ENCODE peak calls at places on chromosomes 6 and 20, in five cellular contexts. S is chondrocyte, N is epithelial cell of esophagus, M is heart left ventricle, I is esophagus muscularis mucosa. B is an unnamed sample.

GRCh38 chr20:59829415-59830106 is 103.9 kb downstream of the SYCP2 start:
- DNase-seq in S (no peak), N (peak), M (no peak), I (peak), B (no peak)

GRCh38 chr20:63695419-63696310 is 787 bp upstream of the TNFRSF6B start:
- DNase-seq in S (no peak), N (no peak), M (peak), I (no peak), B (no peak)

GRCh38 chr6:19691465-19692167 is 145.6 kb upstream of the ID4 start:
- DNase-seq in S (no peak), N (no peak), M (no peak), I (no peak), B (no peak)

GRCh38 chr6:3442444-3443220 is 14.2 kb downstream of the SLC22A23 start:
- DNase-seq in S (no peak), N (peak), M (no peak), I (no peak), B (peak)

GRCh38 chr6:56381852-56382251 is 134.5 kb upstream of the COL21A1 start:
- DNase-seq in S (no peak), N (peak), M (no peak), I (no peak), B (peak)

GRCh38 chr6:104540743-104541142 is 319.0 kb downstream of the HACE1 start:
- DNase-seq in S (no peak), N (no peak), M (no peak), I (no peak), B (no peak)

GRCh38 chr20:6705106-6705766 is 62.2 kb upstream of the BMP2 start:
- DNase-seq in S (no peak), N (no peak), M (no peak), I (no peak), B (no peak)

GRCh38 chr6:15562954-15563353 is 99.9 kb downstream of the DTNBP1 start:
- DNase-seq in S (no peak), N (no peak), M (no peak), I (no peak), B (no peak)

GRCh38 chr6:29626948-29627761 is 5.8 kb downstream of the GABBR1 start:
- DNase-seq in S (no peak), N (no peak), M (no peak), I (no peak), B (no peak)

GRCh38 chr6:137102851-137103492 is 58.2 kb upstream of the IL20RA start:
- DNase-seq in S (no peak), N (no peak), M (no peak), I (no peak), B (no peak)

GRCh38 chr6:44735631-44735963 is 348.1 kb downstream of the CDC5L start:
- DNase-seq in S (no peak), N (peak), M (no peak), I (no peak), B (peak)

GRCh38 chr20:32017711-32018251 is 7.5 kb downstream of the CCM2L start:
- DNase-seq in S (no peak), N (peak), M (no peak), I (no peak), B (peak)

GRCh38 chr6:165999279-165999678 is 168.4 kb downstream of the TBXT start:
- DNase-seq in S (no peak), N (no peak), M (no peak), I (peak), B (no peak)

GRCh38 chr6:168451805-168452204 is 10.8 kb downstream of the SMOC2 start:
- DNase-seq in S (no peak), N (no peak), M (no peak), I (no peak), B (no peak)

GRCh38 chr20:20037960-20038359 is 14.3 kb downstream of the CRNKL1 start:
- DNase-seq in S (no peak), N (no peak), M (no peak), I (no peak), B (no peak)

GRCh38 chr6:73691512-73691911 is 4.5 kb upstream of the CD109 start:
- DNase-seq in S (no peak), N (no peak), M (no peak), I (no peak), B (peak)

GRCh38 chr20:40547492-40548129 is 141.4 kb downstream of the MAFB start:
- DNase-seq in S (no peak), N (no peak), M (no peak), I (no peak), B (no peak)

GRCh38 chr6:66638518-66638917 is 931.5 kb upstream of the EYS start:
- DNase-seq in S (no peak), N (no peak), M (no peak), I (no peak), B (no peak)

GRCh38 chr6:24902782-24903181 is 33.0 kb downstream of the RIPOR2 start:
- DNase-seq in S (no peak), N (peak), M (no peak), I (no peak), B (peak)

GRCh38 chr6:166997768-166998255 is 1.4 kb upstream of the CEP43 start:
- DNase-seq in S (no peak), N (peak), M (peak), I (peak), B (peak)

GRCh38 chr6:154249499-154250298 is 106.9 kb downstream of the IPCEF1 start:
- DNase-seq in S (no peak), N (no peak), M (no peak), I (no peak), B (no peak)

GRCh38 chr6:786946-787763 is 94.2 kb upstream of the EXOC2 start:
- DNase-seq in S (no peak), N (no peak), M (no peak), I (no peak), B (no peak)

GRCh38 chr20:4036351-4036750 is 21.0 kb upstream of the RNF24 start:
- DNase-seq in S (no peak), N (no peak), M (no peak), I (no peak), B (no peak)

GRCh38 chr6:163180874-163181541 is 233.5 kb upstream of the QKI start:
- DNase-seq in S (no peak), N (peak), M (peak), I (peak), B (peak)

DNA sequence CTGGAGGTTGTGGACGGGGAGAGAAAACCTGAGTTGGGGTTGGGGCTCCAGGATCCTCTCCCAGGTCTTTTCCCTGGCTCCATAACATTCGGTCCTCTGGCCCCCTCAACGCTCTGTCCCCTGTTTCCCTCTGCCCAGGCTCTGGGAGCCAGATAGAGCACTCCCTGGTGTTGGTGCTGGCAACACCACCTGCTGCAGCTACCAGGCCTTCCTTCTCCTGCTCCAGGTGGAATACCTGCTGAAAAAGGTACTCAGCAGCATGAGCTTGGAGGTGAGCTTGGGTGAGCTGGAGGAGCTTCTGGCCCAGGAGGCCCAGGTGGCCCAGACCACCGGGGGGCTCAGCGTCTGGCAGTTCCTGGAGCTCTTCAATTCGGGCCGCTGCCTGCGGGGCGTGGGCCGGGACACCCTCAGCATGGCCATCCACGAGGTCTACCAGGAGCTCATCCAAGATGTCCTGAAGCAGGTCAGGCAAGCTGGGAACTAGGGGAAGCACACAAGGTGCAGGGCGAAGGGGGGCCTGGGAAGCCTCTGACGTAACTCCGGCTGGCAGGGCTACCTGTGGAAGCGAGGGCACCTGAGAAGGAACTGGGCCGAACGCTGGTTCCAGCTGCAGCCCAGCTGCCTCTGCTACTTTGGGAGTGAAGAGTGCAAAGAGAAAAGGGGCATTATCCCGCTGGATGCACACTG is 14.6 kb downstream of the DEF6 start:
- DNase-seq in S (no peak), N (no peak), M (no peak), I (no peak), B (no peak)
- TF ChIP-seq CTCF in S (no peak), N (no peak), M (no peak), I (no peak), B (no peak)

GRCh38 chr6:81734081-81734480 is 18.4 kb downstream of the TENT5A start:
- DNase-seq in S (no peak), N (peak), M (no peak), I (no peak), B (peak)
- TF ChIP-seq CTCF in S (peak), N (peak), M (no peak), I (no peak), B (peak)

DNA sequence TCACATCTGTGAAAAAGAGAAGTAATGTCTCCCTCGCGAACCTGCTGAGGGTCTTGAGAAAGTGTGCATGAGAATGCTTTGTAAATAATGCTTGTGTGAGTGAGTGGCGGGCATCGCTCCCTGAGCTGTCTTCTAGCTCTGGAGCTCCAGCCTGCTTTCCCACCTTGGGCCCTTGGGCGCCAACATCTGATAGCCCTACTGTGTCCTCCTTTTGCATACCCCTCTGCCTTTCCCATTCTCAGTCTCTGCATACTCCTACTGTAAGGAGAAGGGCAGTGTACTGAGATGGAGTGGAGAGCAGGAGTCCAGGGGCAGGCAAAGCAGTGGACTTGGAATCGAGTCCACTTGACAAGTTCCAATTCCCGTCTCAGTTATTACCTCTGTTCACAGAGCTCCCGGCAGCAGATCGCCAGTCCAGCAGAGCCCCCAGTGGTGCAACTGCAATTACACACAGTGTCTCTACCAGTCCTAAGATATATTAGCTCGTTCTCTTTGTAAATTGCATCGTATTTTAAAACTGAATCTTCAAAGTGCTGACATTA is 855 bp upstream of the NCR2 start:
- DNase-seq in S (no peak), N (no peak), M (no peak), I (peak), B (no peak)
- TF ChIP-seq CTCF in S (peak), N (no peak), M (no peak), I (no peak), B (no peak)

GRCh38 chr20:35619196-35620095 is 3.8 kb downstream of the SPAG4 start:
- DNase-seq in S (peak), N (peak), M (peak), I (peak), B (peak)
- TF ChIP-seq CTCF in S (peak), N (peak), M (no peak), I (no peak), B (peak)

GRCh38 chr6:38016824-38017223 is 197.3 kb downstream of the ZFAND3 start:
- DNase-seq in S (no peak), N (no peak), M (no peak), I (no peak), B (no peak)

GRCh38 chr6:38020593-38020992 is 201.1 kb downstream of the ZFAND3 start:
- DNase-seq in S (no peak), N (no peak), M (no peak), I (no peak), B (no peak)

GRCh38 chr6:38021029-38021428 is 201.5 kb downstream of the ZFAND3 start:
- DNase-seq in S (no peak), N (no peak), M (no peak), I (no peak), B (no peak)

GRCh38 chr6:38021571-38021970 is 202.0 kb downstream of the ZFAND3 start:
- DNase-seq in S (no peak), N (no peak), M (no peak), I (no peak), B (no peak)

GRCh38 chr6:38018755-38019165 is 199.2 kb downstream of the ZFAND3 start:
- DNase-seq in S (no peak), N (no peak), M (no peak), I (no peak), B (no peak)
- TF ChIP-seq CTCF in S (peak), N (no peak), M (no peak), I (no peak), B (no peak)

GRCh38 chr20:50267041-50267865 is 76.6 kb downstream of the CEBPB start:
- DNase-seq in S (no peak), N (peak), M (no peak), I (no peak), B (peak)
- TF ChIP-seq CTCF in S (no peak), N (peak), M (no peak), I (no peak), B (no peak)